ENCODE peak calls at places on chromosome 10, in eight cellular contexts. B, H, U, M, J, X, S and T are unnamed samples.

GRCh38 chr10:44060719-44061118 is 324.2 kb downstream of the CXCL12 start:
- DNase-seq in S (no peak), M (no peak), J (no peak), B (no peak), H (no peak), X (no peak), U (no peak), T (no peak)

GRCh38 chr10:124174673-124175645 is 81.6 kb upstream of the CHST15 start:
- DNase-seq in M (no peak), H (no peak), S (no peak), B (peak), U (no peak), J (no peak), X (no peak), T (no peak)

GRCh38 chr10:37937864-37938263 is 38.6 kb downstream of the ZNF25 start:
- DNase-seq in B (peak), U (no peak), H (no peak), J (no peak), X (no peak), S (no peak), M (no peak), T (no peak)

GRCh38 chr10:87675396-87676376 is 16.0 kb downstream of the PAPSS2 start:
- DNase-seq in J (peak), S (no peak), M (peak), U (no peak), H (peak), B (peak), X (no peak), T (peak)

GRCh38 chr10:78634835-78635234 is 433.9 kb upstream of the ZMIZ1 start:
- DNase-seq in S (no peak), U (no peak), J (no peak), H (no peak), B (peak), X (no peak), M (no peak), T (peak)

GRCh38 chr10:74418285-74418872 is 267.4 kb downstream of the ADK start:
- DNase-seq in H (no peak), X (no peak), B (no peak), M (no peak), S (no peak), J (peak), U (no peak), T (no peak)

GRCh38 chr10:101840102-101840684 is 3.4 kb downstream of the KCNIP2 start:
- DNase-seq in U (no peak), S (peak), X (no peak), H (no peak), B (no peak), M (no peak), J (no peak), T (peak)

GRCh38 chr10:14822879-14823755 is 14.7 kb downstream of the CDNF start:
- DNase-seq in B (peak), H (peak), U (no peak), X (peak), M (peak), J (peak), S (no peak), T (peak)

GRCh38 chr10:77229704-77230103 is 407.9 kb downstream of the KCNMA1 start:
- DNase-seq in U (no peak), S (no peak), M (no peak), B (no peak), X (no peak), J (no peak), H (no peak), T (no peak)

GRCh38 chr10:59905066-59905734 is 1.2 kb downstream of the CCDC6 start:
- DNase-seq in S (peak), X (peak), B (peak), M (no peak), H (no peak), J (no peak), U (peak), T (peak)

GRCh38 chr10:127928021-127928806 is 21.3 kb downstream of the PTPRE start:
- DNase-seq in J (peak), S (no peak), U (no peak), B (peak), M (no peak), H (no peak), X (no peak), T (peak)

GRCh38 chr10:48464121-48464870 is 140.6 kb downstream of the ARHGAP22 start:
- DNase-seq in X (no peak), J (no peak), H (no peak), B (no peak), U (peak), M (no peak), S (peak), T (no peak)

GRCh38 chr10:1037098-1037497 is 11.4 kb upstream of the IDI2 start:
- DNase-seq in S (no peak), J (no peak), H (no peak), M (no peak), B (no peak), U (no peak), X (no peak), T (no peak)

GRCh38 chr10:13526952-13527863 is 1.6 kb downstream of the BEND7 start:
- DNase-seq in U (no peak), S (no peak), H (no peak), B (peak), M (peak), J (peak), X (no peak), T (peak)

GRCh38 chr10:76150139-76150885 is 718.9 kb downstream of the LRMDA start:
- DNase-seq in S (peak), H (no peak), U (no peak), J (peak), X (no peak), M (no peak), B (peak), T (peak)

GRCh38 chr10:70601775-70602174 is 766 bp downstream of the PRF1 start:
- DNase-seq in M (no peak), X (no peak), B (no peak), S (no peak), J (no peak), U (no peak), H (no peak), T (no peak)
- H3K4me3 ChIP-seq in M (no peak), X (no peak), B (no peak), S (no peak), J (no peak), U (no peak), H (no peak), T (no peak)

GRCh38 chr10:54940418-54940817 is 139.4 kb upstream of the PCDH15 start:
- DNase-seq in X (no peak), M (peak), S (no peak), U (no peak), B (no peak), H (no peak), J (no peak), T (no peak)
- TF ChIP-seq CTCF in X (no peak), M (no peak), S (no peak), U (no peak), B (no peak), H (no peak), J (no peak), T (no peak)

DNA sequence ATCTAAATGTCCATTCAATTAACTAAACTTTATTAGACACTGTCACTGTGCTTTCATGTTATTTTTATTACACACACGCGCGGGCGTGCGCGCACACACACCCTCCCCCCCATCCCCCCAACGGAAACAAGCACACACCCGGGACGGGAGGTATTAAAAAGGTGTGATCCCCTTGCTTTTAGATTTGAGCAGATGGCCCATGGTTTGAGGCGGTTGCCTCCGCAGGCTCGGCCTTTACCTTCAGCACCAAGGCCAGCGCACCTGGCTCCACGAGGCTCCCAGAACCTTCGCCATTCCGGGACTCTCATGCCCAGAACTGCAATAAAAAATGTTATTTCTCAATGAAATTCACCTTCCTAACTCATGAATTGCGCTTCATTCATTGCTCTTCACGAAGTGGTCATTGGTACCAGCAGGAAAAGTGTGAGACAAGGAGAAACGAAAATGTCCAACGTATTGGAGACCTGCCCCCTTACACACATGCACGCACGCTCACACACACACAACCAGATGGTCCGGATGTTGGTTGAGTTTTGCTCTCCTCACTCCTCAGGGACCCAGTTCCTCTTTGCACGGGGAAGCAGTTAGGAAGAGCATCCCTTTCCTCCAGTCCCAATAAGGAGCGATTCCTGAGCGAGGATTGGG is 20.8 kb upstream of the PTF1A start:
- DNase-seq in U (no peak), M (no peak), B (peak), S (no peak), H (no peak), J (peak), X (no peak), T (peak)
- H3K4me3 ChIP-seq in U (no peak), M (no peak), B (no peak), S (no peak), H (no peak), J (no peak), X (no peak), T (no peak)

GRCh38 chr10:11164806-11165590 is 147.3 kb downstream of the CELF2 start:
- DNase-seq in M (no peak), J (peak), S (peak), X (peak), U (peak), H (peak), B (peak), T (peak)

GRCh38 chr10:11161910-11162309 is 144.2 kb downstream of the CELF2 start:
- DNase-seq in M (no peak), B (no peak), X (no peak), S (no peak), H (no peak), U (no peak), J (no peak), T (no peak)

GRCh38 chr10:11163990-11164805 is 146.5 kb downstream of the CELF2 start:
- DNase-seq in U (no peak), J (no peak), M (no peak), X (peak), H (no peak), B (no peak), S (no peak), T (no peak)

GRCh38 chr10:11160982-11161554 is 143.4 kb downstream of the CELF2 start:
- DNase-seq in H (no peak), M (no peak), J (no peak), U (no peak), S (no peak), B (no peak), X (peak), T (no peak)

DNA sequence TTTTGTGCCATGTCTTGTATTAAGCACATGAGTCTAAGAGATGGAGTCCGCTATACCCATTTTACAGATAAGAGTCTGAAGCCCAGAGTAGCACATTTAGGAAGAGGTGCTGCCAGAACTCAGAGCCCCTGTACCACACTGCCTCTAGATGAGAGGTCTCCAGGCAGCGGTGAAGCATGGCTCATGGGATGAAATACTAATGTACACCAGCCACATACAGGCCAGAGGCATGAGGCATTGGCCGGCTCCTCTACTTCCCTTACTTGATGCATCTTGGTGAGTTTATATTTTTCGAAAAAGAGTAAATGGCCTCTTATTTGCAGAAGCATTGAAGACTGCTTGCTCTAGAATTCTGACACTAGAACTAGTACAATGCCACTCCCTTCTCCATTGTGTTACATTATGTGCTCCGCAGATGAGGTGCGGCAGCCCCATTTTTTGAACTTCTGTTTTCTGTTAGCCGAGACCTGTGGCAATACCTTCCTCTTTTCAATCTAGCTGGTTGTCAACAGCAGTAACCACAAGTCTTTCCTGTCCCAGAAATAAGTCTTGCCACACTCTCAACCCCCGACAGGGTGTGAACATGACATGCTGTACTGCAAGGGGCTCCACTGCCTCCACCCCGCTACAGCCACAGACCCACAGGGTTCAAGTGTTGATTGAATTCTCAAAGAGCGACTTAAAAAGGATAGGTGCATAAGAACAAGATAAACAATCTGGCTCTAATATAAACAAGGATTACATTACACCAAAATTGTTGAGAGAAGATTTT is 145.3 kb downstream of the CELF2 start:
- DNase-seq in J (no peak), U (peak), H (no peak), X (peak), M (no peak), B (no peak), S (no peak), T (no peak)
- TF ChIP-seq CTCF in J (no peak), U (no peak), H (no peak), X (no peak), M (no peak), B (no peak), S (no peak), T (no peak)

GRCh38 chr10:132787253-132788179 is 1.6 kb upstream of the NKX6-2 start:
- DNase-seq in B (peak), H (no peak), S (no peak), J (no peak), X (no peak), M (peak), U (no peak), T (no peak)
- H3K4me3 ChIP-seq in B (no peak), H (no peak), S (no peak), J (no peak), X (no peak), M (peak), U (peak), T (no peak)

GRCh38 chr10:3838723-3839437 is 53.9 kb upstream of the KLF6 start:
- DNase-seq in U (no peak), H (no peak), X (no peak), B (no peak), M (peak), J (no peak), S (no peak), T (no peak)
- TF ChIP-seq CTCF in U (no peak), H (no peak), X (no peak), B (no peak), M (no peak), J (no peak), S (no peak), T (no peak)

DNA sequence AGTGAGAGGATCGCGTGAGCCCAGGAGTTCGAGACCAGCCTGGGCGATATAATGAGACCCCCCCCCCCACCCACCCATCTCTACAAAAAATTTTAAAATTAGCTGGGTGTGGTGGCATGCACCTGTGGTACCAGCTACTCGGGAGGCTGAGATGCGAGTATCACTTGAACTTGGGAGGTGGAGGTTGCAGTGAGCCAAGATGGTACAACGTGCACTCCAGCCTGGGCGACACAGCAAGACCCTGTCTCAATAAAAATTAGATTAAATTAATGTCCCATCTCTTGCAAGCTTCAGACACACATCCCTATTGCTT is 391 bp upstream of the PROSER2 start:
- DNase-seq in J (no peak), U (no peak), M (no peak), X (no peak), B (no peak), S (no peak), H (no peak), T (no peak)
- H3K4me3 ChIP-seq in J (peak), U (peak), M (peak), X (peak), B (peak), S (peak), H (peak), T (peak)

DNA sequence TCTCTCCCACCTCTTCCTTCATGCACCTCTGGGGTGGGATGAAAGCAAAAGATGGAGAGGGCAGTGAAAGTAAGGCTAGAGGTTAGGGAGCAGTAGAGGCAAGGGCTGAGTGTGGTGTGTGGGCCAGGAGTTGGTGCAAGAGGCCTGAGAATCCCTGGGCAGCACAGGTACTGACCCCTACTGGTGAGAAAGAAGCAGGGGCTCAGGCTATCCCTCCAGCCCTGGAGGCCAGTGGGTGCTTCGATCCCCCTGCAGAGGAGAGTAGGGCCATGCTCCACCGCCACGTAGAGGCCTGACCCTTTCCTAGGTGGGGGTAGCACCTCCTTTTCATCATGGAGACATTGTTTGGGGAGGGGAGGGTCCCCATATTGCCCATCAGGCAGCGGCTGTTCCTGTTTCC is 9.8 kb downstream of the CDHR1 start:
- DNase-seq in U (no peak), X (no peak), B (no peak), S (no peak), H (no peak), J (peak), M (no peak), T (no peak)
- TF ChIP-seq CTCF in U (no peak), X (no peak), B (peak), S (no peak), H (peak), J (peak), M (no peak), T (peak)